ENCODE peak calls at places on chromosome 9, in six cellular contexts. Q is cardiac fibroblast, H is mucosa of descending colon, K is lower lobe of right lung, D is uterus, X is HCT116. N is an unnamed sample.

GRCh38 chr9:120974921-120975320 is 48.3 kb upstream of the TRAF1 start:
- DNase-seq in Q (no peak), H (no peak), K (no peak), D (no peak), X (no peak), N (no peak)

GRCh38 chr9:134205636-134206316 is 41.4 kb upstream of the RNU6ATAC start:
- DNase-seq in Q (peak; percentile 88), H (peak; percentile 65), K (peak; percentile 16), D (peak; percentile 83), X (no peak), N (no peak)

GRCh38 chr9:87676976-87677775 is 48.7 kb upstream of the CTSL start:
- DNase-seq in Q (peak; percentile 64), H (no peak), K (no peak), D (no peak), X (no peak), N (peak; percentile 39)

GRCh38 chr9:8858250-8859161 is 1058.9 kb upstream of the DMAC1 start:
- DNase-seq in Q (peak; percentile 1), H (peak; percentile 56), K (no peak), D (peak; percentile 17), X (no peak), N (no peak)

GRCh38 chr9:124267271-124267807 is 9.6 kb downstream of the NEK6 start:
- DNase-seq in Q (peak; percentile 89), H (peak; percentile 86), K (peak; percentile 92), D (no peak), X (no peak), N (peak; percentile 57)

GRCh38 chr9:33220681-33221567 is 19.0 kb upstream of the SPINK4 start:
- DNase-seq in Q (no peak), H (no peak), K (peak; percentile 52), D (no peak), X (no peak), N (no peak)

GRCh38 chr9:126860077-126860756 is at the start of gene ZBTB34:
- DNase-seq in Q (peak; percentile 42), H (peak; percentile 80), K (peak; percentile 80), D (peak; percentile 49), X (peak; percentile 6), N (peak; percentile 41)

GRCh38 chr9:113785334-113785733 is 90.8 kb upstream of the ZNF618 start:
- DNase-seq in Q (no peak), H (no peak), K (peak; percentile 56), D (no peak), X (no peak), N (no peak)

GRCh38 chr9:111975709-111976108 is 79.1 kb downstream of the UGCG start:
- DNase-seq in Q (no peak), H (peak; percentile 74), K (peak; percentile 62), D (no peak), X (peak; percentile 32), N (no peak)

GRCh38 chr9:113973963-113974413 is 97.9 kb downstream of the ZNF618 start:
- DNase-seq in Q (peak; percentile 19), H (no peak), K (no peak), D (no peak), X (no peak), N (no peak)

GRCh38 chr9:127185931-127186781 is 63.7 kb upstream of the ANGPTL2 start:
- DNase-seq in Q (peak; percentile 90), H (peak; percentile 82), K (peak; percentile 64), D (peak; percentile 93), X (no peak), N (peak; percentile 93)

GRCh38 chr9:14452539-14452938 is 138.6 kb upstream of the NFIB start:
- DNase-seq in Q (no peak), H (no peak), K (no peak), D (no peak), X (no peak), N (no peak)

GRCh38 chr9:14316574-14317304 is 2.8 kb upstream of the NFIB start:
- DNase-seq in Q (peak; percentile 28), H (no peak), K (no peak), D (peak; percentile 26), X (no peak), N (no peak)

GRCh38 chr9:124309665-124310064 is 51.9 kb downstream of the NEK6 start:
- DNase-seq in Q (peak; percentile 98), H (no peak), K (no peak), D (peak; percentile 58), X (peak; percentile 92), N (peak; percentile 98)

GRCh38 chr9:89436963-89437625 is 60.8 kb downstream of the SEMA4D start:
- DNase-seq in Q (no peak), H (peak; percentile 88), K (peak; percentile 81), D (no peak), X (no peak), N (no peak)

GRCh38 chr9:70006299-70006698 is 37.3 kb upstream of the MAMDC2 start:
- DNase-seq in Q (no peak), H (no peak), K (no peak), D (no peak), X (no peak), N (no peak)

GRCh38 chr9:132040808-132041207 is 38.9 kb downstream of the MED27 start:
- DNase-seq in Q (no peak), H (no peak), K (no peak), D (no peak), X (no peak), N (no peak)

GRCh38 chr9:78010419-78010818 is 21.2 kb downstream of the GNAQ start:
- DNase-seq in Q (no peak), H (no peak), K (no peak), D (no peak), X (no peak), N (no peak)
- H3K4me3 ChIP-seq in Q (no peak overlapping the region), H (no peak overlapping the region), K (no peak overlapping the region), D (no peak overlapping the region), X (no peak overlapping the region), N (no peak overlapping the region)

DNA sequence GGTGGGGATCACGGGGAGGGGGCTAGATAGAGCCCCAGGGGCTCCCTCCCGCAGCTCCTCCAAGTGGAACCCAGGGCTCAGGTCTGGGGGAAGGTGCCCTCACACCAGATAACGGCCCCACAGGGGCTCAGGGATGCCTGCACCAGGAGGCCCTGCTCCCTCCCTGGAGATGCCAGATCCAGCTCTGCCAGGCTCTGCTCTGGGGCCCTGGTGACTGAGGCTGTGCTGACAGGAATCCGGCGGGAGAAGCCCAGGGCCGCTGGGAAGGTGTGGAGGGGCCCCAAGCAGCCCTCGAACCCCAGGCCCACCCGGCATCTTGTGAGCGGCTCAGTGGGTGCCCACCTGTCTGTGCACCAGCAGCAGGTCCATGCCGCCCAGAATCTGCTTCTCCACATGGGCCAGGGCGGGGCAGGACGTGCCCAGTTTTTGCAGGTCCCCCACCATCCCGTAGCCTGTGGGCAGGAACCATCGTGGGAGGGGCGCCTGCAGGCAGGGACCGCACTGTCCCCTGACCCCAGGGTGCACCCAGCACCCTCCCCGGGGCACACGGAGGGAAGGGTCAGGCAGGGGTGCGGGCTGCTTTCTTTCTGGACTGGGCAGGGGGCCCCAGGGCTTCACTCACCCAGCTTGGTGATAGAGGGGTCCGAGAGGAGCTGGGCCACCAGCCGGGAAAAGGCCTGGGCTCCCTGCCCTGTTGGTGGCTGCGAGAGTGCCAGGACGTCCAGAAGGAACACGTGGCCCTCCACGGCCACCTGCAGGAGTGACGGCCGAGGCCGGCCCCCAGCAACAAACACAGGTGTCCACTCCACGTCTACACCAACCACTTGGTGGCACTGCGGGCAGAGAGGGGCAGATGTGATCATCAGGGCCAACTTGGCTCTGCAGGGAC is 48.9 kb upstream of the NRARP start:
- DNase-seq in Q (no peak), H (no peak), K (no peak), D (no peak), X (no peak), N (no peak)
- H3K4me3 ChIP-seq in Q (no peak overlapping the region), H (no peak overlapping the region), K (no peak overlapping the region), D (no peak overlapping the region), X (no peak overlapping the region), N (no peak overlapping the region)

GRCh38 chr9:106890621-106891020 is 27.7 kb downstream of the ZNF462 start:
- DNase-seq in Q (peak; percentile 61), H (no peak), K (no peak), D (no peak), X (no peak), N (peak; percentile 50)

GRCh38 chr9:106892632-106893031 is 29.7 kb downstream of the ZNF462 start:
- DNase-seq in Q (peak; percentile 99), H (no peak), K (peak; percentile 59), D (peak; percentile 60), X (peak; percentile 89), N (peak; percentile 98)

GRCh38 chr9:106896695-106897094 is 33.7 kb downstream of the ZNF462 start:
- DNase-seq in Q (no peak), H (no peak), K (no peak), D (no peak), X (no peak), N (no peak)

GRCh38 chr9:106891286-106891685 is 28.3 kb downstream of the ZNF462 start:
- DNase-seq in Q (no peak), H (no peak), K (no peak), D (no peak), X (no peak), N (no peak)

DNA sequence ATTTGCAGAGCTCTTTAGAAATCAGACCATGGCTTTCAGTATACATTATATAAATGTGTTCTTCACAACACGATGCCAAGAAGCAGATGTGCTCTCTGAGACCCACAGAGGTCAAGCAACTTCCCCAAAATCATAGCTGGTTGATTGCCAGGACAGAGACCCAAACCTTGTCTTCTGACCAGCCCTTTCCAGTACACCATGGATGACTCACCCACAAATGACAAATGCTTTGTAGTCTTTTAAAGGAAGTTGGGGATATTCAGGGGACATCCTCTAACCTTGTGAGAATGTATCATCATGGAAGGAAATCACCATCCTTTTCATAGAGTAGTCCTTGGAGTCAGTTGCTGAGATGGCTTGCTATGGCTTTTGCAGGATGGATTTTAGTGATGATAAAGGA is 30.1 kb downstream of the ZNF462 start:
- DNase-seq in Q (peak; percentile 88), H (no peak), K (no peak), D (no peak), X (peak; percentile 47), N (peak; percentile 72)
- H3K4me3 ChIP-seq in Q (no peak overlapping the region), H (no peak overlapping the region), K (no peak overlapping the region), D (no peak overlapping the region), X (no peak overlapping the region), N (no peak overlapping the region)

GRCh38 chr9:95511232-95511951 is 5.4 kb downstream of the PTCH1 start:
- DNase-seq in Q (peak; percentile 74), H (no peak), K (peak; percentile 66), D (peak; percentile 71), X (no peak), N (peak; percentile 67)

GRCh38 chr9:95512751-95513120 is 4.0 kb downstream of the PTCH1 start:
- DNase-seq in Q (no peak), H (no peak), K (no peak), D (no peak), X (no peak), N (no peak)

GRCh38 chr9:95513722-95514121 is 3.0 kb downstream of the PTCH1 start:
- DNase-seq in Q (no peak), H (no peak), K (no peak), D (no peak), X (no peak), N (no peak)

GRCh38 chr9:95510610-95511231 is 6.0 kb downstream of the PTCH1 start:
- DNase-seq in Q (peak; percentile 92), H (peak; percentile 94), K (peak; percentile 91), D (peak; percentile 89), X (peak; percentile 86), N (peak; percentile 97)

GRCh38 chr9:95511952-95512750 is 4.6 kb downstream of the PTCH1 start:
- DNase-seq in Q (peak; percentile 38), H (no peak), K (no peak), D (no peak), X (no peak), N (peak; percentile 17)
- H3K4me3 ChIP-seq in Q (peak overlapping the region; percentile 83), H (no peak overlapping the region), K (peak overlapping the region; percentile 86), D (no peak overlapping the region), X (peak overlapping the region; percentile 76), N (peak overlapping the region; percentile 80)